ENCODE peak calls at places on chromosomes 3 and 15, in six cellular contexts. C is PC-3, O is HCT116, K is OCI-LY7, B is GM23338, G is neural progenitor cell. P is an unnamed sample.

GRCh38 chr15:62964251-62964650 is 78.3 kb upstream of the TPM1 start:
- DNase-seq in K (no peak), O (no peak), G (peak), B (no peak), C (no peak), P (peak)

GRCh38 chr3:196517919-196518318 is 2.8 kb upstream of the SMCO1 start:
- DNase-seq in G (no peak), O (no peak), B (peak), C (peak), K (no peak), P (no peak)

GRCh38 chr15:98785796-98786581 is 137.7 kb downstream of the IGF1R start:
- DNase-seq in C (no peak), B (peak), O (no peak), K (no peak), G (peak), P (no peak)

GRCh38 chr3:23834082-23834870 is 28.5 kb downstream of the UBE2E1 start:
- DNase-seq in C (no peak), B (peak), O (no peak), G (no peak), K (peak), P (peak)

GRCh38 chr3:59559721-59560514 is 510.1 kb upstream of the CFAP20DC start:
- DNase-seq in O (peak), K (no peak), B (no peak), G (peak), C (peak), P (peak)

GRCh38 chr15:49238342-49238741 is 68.3 kb downstream of the GALK2 start:
- DNase-seq in C (no peak), B (no peak), G (no peak), O (no peak), K (no peak), P (peak)

GRCh38 chr15:65082303-65082958 is 5.9 kb downstream of the KBTBD13 start:
- DNase-seq in K (no peak), O (no peak), B (peak), C (peak), G (peak), P (no peak)

GRCh38 chr3:169836058-169836941 is 23.6 kb upstream of the LRRC34 start:
- DNase-seq in C (no peak), K (peak), B (no peak), G (peak), O (no peak), P (peak)

GRCh38 chr15:88257311-88257901 is 867 bp upstream of the NTRK3 start:
- DNase-seq in O (no peak), G (peak), B (peak), K (peak), C (no peak), P (peak)

GRCh38 chr3:195556390-195556789 is 13.3 kb upstream of the PPP1R2 start:
- DNase-seq in K (no peak), C (peak), B (peak), G (peak), O (no peak), P (peak)

GRCh38 chr3:129627350-129628168 is 21.1 kb upstream of the PLXND1 start:
- DNase-seq in C (peak), O (peak), K (peak), B (peak), G (peak), P (peak)

GRCh38 chr3:23981955-23982354 is 36.9 kb downstream of the NR1D2 start:
- DNase-seq in C (peak), K (no peak), G (no peak), O (no peak), B (peak), P (no peak)

GRCh38 chr15:44706401-44706800 is 4.7 kb downstream of the PATL2 start:
- DNase-seq in K (no peak), B (no peak), O (no peak), C (no peak), G (no peak), P (no peak)

GRCh38 chr15:63043391-63044076 is 987 bp downstream of the TPM1 start:
- DNase-seq in O (no peak), K (no peak), B (no peak), C (no peak), G (peak), P (peak)

GRCh38 chr3:44439499-44440295 is 37.8 kb downstream of the ZNF445 start:
- DNase-seq in B (no peak), O (no peak), G (no peak), C (no peak), K (peak), P (no peak)

GRCh38 chr15:35713733-35714132 is 167.8 kb upstream of the DPH6 start:
- DNase-seq in B (no peak), O (peak), C (peak), G (no peak), K (no peak), P (peak)

GRCh38 chr15:51731549-51732267 is 5.7 kb downstream of the LYSMD2 start:
- DNase-seq in G (no peak), C (no peak), B (peak), K (peak), O (no peak), P (peak)

GRCh38 chr3:196599734-196600128 is 31.3 kb downstream of the FBXO45 start:
- DNase-seq in K (no peak), C (peak), B (no peak), G (no peak), O (no peak), P (no peak)

GRCh38 chr3:36695769-36696137 is 68.6 kb downstream of the DCLK3 start:
- DNase-seq in K (no peak), G (no peak), O (no peak), B (no peak), C (peak), P (peak)

GRCh38 chr3:68874551-68875348 is 57.6 kb downstream of the TAFA4 start:
- DNase-seq in O (no peak), C (no peak), K (peak), B (no peak), G (no peak), P (no peak)

GRCh38 chr3:9869955-9870354 is 10.1 kb downstream of the CIDEC start:
- DNase-seq in B (no peak), O (no peak), C (no peak), G (no peak), K (no peak), P (no peak)

DNA sequence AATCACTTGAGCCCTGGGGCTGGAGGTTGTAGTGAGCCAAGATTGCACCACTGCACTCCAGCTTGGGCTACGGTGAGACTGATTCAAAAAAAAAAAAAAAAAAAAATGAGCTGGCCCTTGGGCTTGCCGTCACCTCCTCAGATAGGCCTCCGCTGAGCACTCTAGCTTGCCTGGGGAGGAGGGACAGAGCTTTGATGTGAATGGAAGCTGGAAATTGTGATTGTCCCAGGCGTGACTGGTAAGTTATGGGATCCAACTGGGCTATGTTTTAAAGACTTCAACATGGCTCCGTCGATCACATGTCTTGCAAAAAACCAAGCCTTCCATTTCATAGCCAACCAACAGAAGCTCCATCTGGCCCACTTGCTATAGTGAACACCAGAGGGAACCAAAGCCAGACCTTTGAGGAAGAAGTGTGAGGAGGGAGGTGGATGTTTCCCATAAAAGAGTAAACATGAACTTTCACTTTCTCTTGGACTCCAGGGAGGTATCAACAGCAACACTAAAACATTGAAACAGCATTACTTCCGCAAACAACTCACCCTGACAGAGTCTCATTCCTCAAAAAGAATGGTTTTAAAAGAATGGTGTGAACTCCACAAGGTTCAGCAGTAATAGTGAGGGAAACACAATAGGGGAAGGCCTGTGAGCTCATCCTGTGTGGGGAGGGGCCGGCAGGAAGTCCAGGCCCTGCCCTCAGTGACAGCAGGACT is 59.3 kb upstream of the IL12A start:
- DNase-seq in K (no peak), O (no peak), G (no peak), B (peak), C (peak), P (peak)
- TF ChIP-seq EZH2phosphoT487 in K (no peak), O (no peak), G (no peak), B (no peak), C (no peak), P (no peak)

DNA sequence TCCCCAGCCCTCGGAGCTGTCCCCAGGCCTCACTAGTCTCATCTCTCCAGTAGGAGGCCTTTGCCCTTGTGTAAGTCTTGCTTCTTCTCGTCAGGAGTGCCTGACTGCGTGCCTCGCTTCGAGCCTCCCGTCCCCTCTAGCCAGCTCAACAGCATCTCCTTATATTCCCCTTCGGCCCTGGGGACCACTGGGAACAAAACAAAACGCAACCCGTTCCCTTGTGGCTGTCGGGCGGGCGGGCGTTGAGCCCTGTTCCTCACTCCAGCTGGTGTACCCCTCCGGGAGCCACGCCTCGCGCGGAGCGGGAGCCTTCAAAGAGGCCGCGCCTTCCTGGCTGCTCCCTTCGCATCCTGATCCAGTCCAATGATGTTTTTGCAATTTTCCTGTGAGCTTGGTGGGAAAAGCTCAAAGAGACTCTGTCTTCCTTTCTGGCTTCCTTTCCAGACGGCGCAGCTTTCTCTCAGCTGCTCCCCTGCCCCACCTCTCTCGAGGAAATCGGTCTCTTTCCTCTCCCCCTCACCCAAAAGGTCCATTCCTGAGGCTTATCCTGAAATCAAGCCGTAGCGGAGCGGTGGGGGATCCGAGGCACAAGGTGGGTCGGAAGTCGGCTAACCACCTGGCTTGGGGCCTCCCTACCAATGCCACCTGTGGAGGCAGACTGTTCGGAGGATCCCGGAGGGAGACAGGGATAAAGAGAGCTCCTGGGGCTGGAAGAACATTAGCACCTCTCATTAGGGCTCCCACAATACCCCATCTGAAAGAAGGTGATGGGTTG is 33.4 kb upstream of the SRP14 start:
- DNase-seq in B (peak), O (no peak), K (no peak), C (no peak), G (no peak), P (no peak)
- TF ChIP-seq EZH2phosphoT487 in B (no peak), O (no peak), K (no peak), C (no peak), G (no peak), P (no peak)

GRCh38 chr15:92908369-92909057 is 8.4 kb downstream of the CHD2 start:
- DNase-seq in C (no peak), O (no peak), K (no peak), B (no peak), G (no peak), P (no peak)

GRCh38 chr15:92909131-92909781 is 9.1 kb downstream of the CHD2 start:
- DNase-seq in K (no peak), O (no peak), G (no peak), C (no peak), B (no peak), P (peak)

GRCh38 chr15:92907229-92907628 is 7.1 kb downstream of the CHD2 start:
- DNase-seq in K (no peak), C (no peak), G (no peak), O (no peak), B (no peak), P (peak)

GRCh38 chr15:92906563-92907081 is 6.5 kb downstream of the CHD2 start:
- DNase-seq in C (peak), K (peak), G (no peak), O (peak), B (no peak), P (peak)

GRCh38 chr15:92907880-92908279 is 7.8 kb downstream of the CHD2 start:
- DNase-seq in K (no peak), G (no peak), O (no peak), B (no peak), C (peak), P (peak)
- TF ChIP-seq EZH2phosphoT487 in K (no peak), G (no peak), O (no peak), B (no peak), C (no peak), P (no peak)

DNA sequence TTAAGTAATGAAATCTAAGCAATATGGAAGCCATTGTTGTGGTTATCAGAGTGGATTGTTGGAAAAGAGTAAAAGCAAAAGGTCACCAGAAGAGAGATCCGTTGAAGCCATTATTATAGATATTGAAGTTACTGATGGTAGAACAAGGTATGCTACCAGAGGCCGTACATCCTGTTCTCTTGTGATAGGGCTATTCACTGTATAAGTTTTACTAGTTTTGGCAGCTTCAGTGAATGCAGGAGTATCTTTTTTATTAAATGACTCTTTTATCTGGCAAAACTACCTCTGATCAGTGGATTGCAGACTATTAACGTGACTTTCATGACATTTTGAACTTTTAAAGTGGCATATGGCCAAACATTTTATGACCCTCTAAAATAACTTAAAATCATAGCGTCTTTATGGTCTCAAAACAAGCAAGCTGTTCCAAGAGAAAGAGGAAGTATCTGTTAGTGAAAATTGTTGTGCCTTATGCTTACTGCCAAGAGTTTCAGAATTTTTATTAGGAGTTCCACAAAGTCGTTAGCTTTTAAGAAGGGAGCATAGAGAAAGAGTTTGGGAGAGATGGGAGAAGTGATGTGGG is 102.8 kb downstream of the LRRC49 start:
- DNase-seq in G (no peak), K (no peak), B (no peak), C (no peak), O (no peak), P (no peak)
- TF ChIP-seq EZH2phosphoT487 in G (no peak), K (no peak), B (no peak), C (no peak), O (no peak), P (no peak)

DNA sequence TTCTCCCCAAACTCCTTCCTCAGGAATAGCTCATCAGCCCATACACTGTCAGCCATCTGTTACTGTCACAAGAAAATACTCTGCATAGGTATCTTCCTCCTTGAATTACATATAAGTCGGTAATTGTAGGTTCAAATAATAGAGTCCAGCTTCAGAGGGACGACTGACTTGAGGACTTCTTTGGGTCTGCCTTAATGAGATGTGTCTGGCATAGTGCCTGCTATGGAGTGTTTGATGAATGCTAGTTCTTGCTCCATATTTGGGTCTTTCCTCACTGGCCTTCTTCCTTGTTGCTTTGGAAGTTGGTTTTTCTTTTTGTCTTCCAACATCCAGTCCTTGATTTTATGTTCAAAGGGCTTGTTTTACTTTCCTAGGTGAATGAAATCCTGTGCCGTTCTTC is 66.4 kb upstream of the ACKR4 start:
- DNase-seq in C (no peak), B (no peak), G (no peak), O (no peak), K (no peak), P (no peak)
- TF ChIP-seq EZH2phosphoT487 in C (no peak), B (no peak), G (no peak), O (no peak), K (no peak), P (no peak)

P was measured in GM23248.